ENCODE peak calls at places on chromosomes 7 and 10, in six cellular contexts. Y is K562; P is psoas muscle; O is CD8-positive, alpha-beta memory T cell; W is GM23248; K is adrenal gland. G is an unnamed sample.

GRCh38 chr10:80552151-80552646 is 14.5 kb downstream of the SH2D4B start:
- DNase-seq in Y (no peak), P (no peak), O (no peak), W (no peak), K (no peak), G (no peak)

GRCh38 chr10:58644311-58644710 is 131.6 kb downstream of the BICC1 start:
- DNase-seq in Y (no peak), P (no peak), O (no peak), W (no peak), K (no peak), G (no peak)

GRCh38 chr7:14639329-14639728 is 263.2 kb downstream of the DGKB start:
- DNase-seq in Y (no peak), P (no peak), O (no peak), W (no peak), K (no peak), G (no peak)

GRCh38 chr7:135447783-135448182 is 62.1 kb downstream of the CNOT4 start:
- DNase-seq in Y (no peak), P (no peak), O (no peak), W (no peak), K (no peak), G (no peak)

GRCh38 chr7:778271-778967 is 51.3 kb upstream of the PRKAR1B start:
- DNase-seq in Y (no peak), P (no peak), O (no peak), W (no peak), K (no peak), G (no peak)

GRCh38 chr7:75795831-75796285 is 17.7 kb downstream of the CCL24 start:
- DNase-seq in Y (peak; percentile 61), P (peak; percentile 58), O (no peak), W (no peak), K (peak; percentile 87), G (no peak)

GRCh38 chr7:95427123-95427522 is 7.7 kb downstream of the PON2 start:
- DNase-seq in Y (no peak), P (no peak), O (no peak), W (no peak), K (no peak), G (no peak)

GRCh38 chr10:116470071-116470470 is 42.4 kb downstream of the PNLIPRP3 start:
- DNase-seq in Y (peak; percentile 3), P (no peak), O (no peak), W (no peak), K (no peak), G (no peak)

GRCh38 chr7:47633134-47633533 is 51.2 kb upstream of the TNS3 start:
- DNase-seq in Y (no peak), P (no peak), O (no peak), W (no peak), K (no peak), G (no peak)

GRCh38 chr7:47636111-47636692 is 54.3 kb upstream of the TNS3 start:
- DNase-seq in Y (no peak), P (no peak), O (no peak), W (peak; percentile 15), K (no peak), G (no peak)

GRCh38 chr7:47635091-47636090 is 53.5 kb upstream of the TNS3 start:
- DNase-seq in Y (no peak), P (no peak), O (no peak), W (no peak), K (no peak), G (no peak)

GRCh38 chr7:47636693-47637175 is 54.8 kb upstream of the TNS3 start:
- DNase-seq in Y (no peak), P (no peak), O (no peak), W (no peak), K (no peak), G (no peak)

GRCh38 chr7:47634273-47634672 is 52.4 kb upstream of the TNS3 start:
- DNase-seq in Y (no peak), P (no peak), O (no peak), W (peak; percentile 31), K (no peak), G (no peak)
- H3K4me3 ChIP-seq in Y (no peak overlapping the region), P (no peak overlapping the region), O (no peak overlapping the region), W (no peak overlapping the region), K (no peak overlapping the region), G (no peak overlapping the region)

DNA sequence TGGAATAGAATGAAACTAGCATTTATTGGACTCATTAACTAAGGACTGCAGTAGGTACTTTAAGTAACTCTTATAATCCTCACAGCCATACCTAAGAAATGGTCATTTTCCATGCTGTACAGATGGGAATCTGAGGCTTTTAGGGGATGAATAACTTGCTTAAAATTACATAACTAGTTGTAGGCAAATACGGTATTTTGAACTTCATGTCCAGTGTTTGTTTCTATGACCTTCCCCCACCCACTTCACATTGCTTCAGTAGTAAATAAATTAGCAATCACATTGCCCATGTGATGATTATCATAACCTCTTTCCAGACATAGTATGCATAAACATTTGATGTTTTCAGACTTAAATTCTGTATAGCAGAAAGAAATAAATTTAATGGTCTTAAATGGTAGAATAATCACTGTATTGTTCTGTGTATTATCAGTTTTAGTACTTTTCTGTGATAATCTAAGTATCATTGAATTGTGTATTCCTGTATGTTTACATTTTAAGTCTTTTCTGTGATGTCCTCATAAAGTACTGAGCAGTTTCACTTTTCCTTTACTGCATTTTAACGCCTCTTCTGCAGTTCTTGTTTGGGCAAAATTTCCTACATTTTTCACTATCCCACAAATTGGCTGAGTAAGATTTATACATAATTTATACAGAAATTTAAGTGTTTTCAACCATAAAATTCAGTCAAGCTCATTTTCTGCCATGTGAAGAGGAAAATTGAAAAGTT is 48.3 kb downstream of the ANKIB1 start:
- DNase-seq in Y (no peak), P (no peak), O (no peak), W (no peak), K (no peak), G (no peak)
- H3K4me3 ChIP-seq in Y (no peak overlapping the region), P (peak overlapping the region; percentile 20), O (no peak overlapping the region), W (no peak overlapping the region), K (peak overlapping the region; percentile 16), G (no peak overlapping the region)

DNA sequence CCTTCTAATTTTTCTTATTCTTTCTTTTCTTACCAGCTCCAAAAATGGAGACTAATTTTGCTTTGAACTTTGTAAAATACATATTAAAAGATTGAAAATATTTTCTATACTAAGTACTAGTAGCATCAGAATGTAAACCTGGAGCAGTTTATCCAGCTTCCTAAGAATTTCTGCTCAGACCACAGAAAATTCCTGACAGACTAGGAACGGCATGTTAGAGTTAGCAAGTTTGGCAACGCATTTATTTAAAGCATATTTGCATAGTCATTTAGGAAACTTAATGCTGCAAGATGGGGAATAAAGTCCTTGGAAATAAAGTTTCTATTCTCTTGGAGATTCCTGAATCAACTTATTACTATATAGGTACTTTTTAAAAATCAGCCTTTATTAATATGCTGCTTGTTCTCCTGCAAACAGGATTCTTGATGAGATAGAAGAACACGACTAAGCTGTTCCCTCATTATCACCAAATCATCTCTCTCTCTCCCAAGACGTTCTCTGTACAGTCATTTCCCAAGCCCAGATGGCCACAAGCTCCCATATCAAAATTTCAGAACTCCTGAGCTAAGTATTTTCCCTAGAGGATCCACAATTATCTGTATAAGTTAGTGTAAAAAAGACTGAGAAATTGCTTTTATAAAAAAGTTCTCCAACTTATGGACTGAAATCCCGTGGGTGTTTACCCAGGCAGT is 305.8 kb upstream of the NEBL start:
- DNase-seq in Y (no peak), P (no peak), O (no peak), W (peak; percentile 2), K (no peak), G (no peak)
- H3K4me3 ChIP-seq in Y (no peak overlapping the region), P (no peak overlapping the region), O (no peak overlapping the region), W (no peak overlapping the region), K (no peak overlapping the region), G (no peak overlapping the region)

DNA sequence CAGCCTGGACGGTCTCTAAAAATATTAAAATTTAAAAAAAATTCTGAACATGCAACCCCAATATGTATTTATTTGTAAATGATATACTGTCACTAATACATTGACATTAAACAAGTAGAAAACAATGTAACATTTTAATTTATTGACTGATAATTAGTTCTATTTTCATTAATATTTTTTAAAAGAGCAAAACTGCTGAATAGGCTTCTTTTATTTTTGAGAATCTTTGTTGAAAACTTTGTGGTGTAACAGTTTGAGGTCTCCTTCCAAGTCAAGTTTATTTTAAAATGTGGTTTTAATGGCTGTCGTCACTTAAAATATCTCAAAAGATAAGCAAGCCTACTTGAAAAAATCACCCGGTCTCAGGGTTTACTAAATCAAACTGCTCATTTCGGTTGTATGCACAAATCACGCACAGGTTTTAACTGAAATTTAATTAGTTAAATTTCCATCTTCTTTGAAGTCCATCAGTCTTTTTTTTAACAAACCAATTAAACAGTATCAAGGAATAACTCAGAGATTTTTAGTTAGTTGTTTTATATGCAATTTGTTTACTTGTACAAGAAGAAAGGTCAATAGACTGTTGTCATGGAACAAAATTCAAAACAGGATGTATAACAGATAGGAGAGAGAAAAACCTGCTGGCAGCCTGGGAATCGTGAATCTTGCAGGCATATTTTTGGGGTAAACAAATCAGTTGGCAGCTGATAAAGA is 9.8 kb upstream of the EDRF1 start:
- DNase-seq in Y (no peak), P (no peak), O (no peak), W (no peak), K (no peak), G (no peak)
- H3K4me3 ChIP-seq in Y (no peak overlapping the region), P (no peak overlapping the region), O (no peak overlapping the region), W (no peak overlapping the region), K (peak overlapping the region; percentile 11), G (no peak overlapping the region)

GRCh38 chr7:139109188-139109982 is at the start of gene ZC3HAV1:
- DNase-seq in Y (peak; percentile 94), P (peak; percentile 85), O (peak; percentile 91), W (peak; percentile 91), K (peak; percentile 91), G (peak; percentile 96)

GRCh38 chr7:139105037-139105382 is 4.5 kb downstream of the ZC3HAV1 start:
- DNase-seq in Y (no peak), P (no peak), O (peak; percentile 47), W (no peak), K (no peak), G (peak; percentile 34)

GRCh38 chr7:139109983-139110411 is 477 bp upstream of the ZC3HAV1 start:
- DNase-seq in Y (peak; percentile 33), P (no peak), O (no peak), W (no peak), K (no peak), G (no peak)

GRCh38 chr7:139108256-139109187 is 998 bp downstream of the ZC3HAV1 start:
- DNase-seq in Y (no peak), P (peak; percentile 26), O (no peak), W (peak; percentile 55), K (peak; percentile 33), G (peak; percentile 47)

GRCh38 chr7:139106959-139107358 is 2.6 kb downstream of the ZC3HAV1 start:
- DNase-seq in Y (peak; percentile 54), P (no peak), O (no peak), W (peak; percentile 10), K (no peak), G (peak; percentile 26)
- H3K4me3 ChIP-seq in Y (peak overlapping the region; percentile 87), P (peak overlapping the region; percentile 88), O (peak overlapping the region; percentile 67), W (peak overlapping the region; percentile 94), K (peak overlapping the region; percentile 89), G (peak overlapping the region; percentile 63)

DNA sequence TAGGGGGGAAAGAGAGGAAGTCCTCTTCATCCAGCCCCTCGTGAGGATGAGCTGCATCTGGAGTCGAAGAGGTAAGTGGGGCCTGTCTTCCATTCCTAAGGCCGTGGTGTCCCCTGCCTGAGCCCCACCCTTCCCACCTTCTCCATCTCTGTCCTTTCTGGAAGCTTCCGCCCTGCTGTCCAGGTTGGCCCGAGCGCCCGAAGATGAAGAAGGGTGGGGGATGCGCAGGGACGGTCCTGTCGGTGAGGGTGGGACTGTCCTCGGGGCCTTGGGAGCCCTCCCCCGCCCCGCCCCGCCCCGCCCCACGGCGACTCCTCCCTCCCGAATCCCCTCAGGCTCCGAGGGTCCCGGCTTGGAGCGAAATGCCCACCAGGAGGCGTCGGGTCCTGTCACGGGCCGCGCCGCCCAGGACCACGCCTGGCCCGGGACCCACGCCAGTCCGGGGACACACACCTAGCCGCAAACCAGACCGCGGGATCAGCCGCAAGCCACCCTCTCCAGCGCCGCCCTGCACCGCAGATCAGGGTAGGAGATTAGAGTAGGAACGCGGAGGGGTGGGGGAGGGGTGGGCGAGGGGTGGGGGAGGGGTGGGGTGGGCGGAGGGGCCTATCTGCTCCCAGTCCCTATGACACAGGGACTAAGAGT is 15.3 kb downstream of the GPRIN2 start:
- DNase-seq in Y (peak; percentile 56), P (peak; percentile 21), O (no peak), W (peak; percentile 36), K (peak; percentile 13), G (no peak)
- H3K4me3 ChIP-seq in Y (no peak overlapping the region), P (peak overlapping the region; percentile 19), O (no peak overlapping the region), W (no peak overlapping the region), K (peak overlapping the region; percentile 48), G (no peak overlapping the region)